ENCODE peak calls at places on chromosome 21, in nine cellular contexts. H, O, K, C, F, V, G, R and T are unnamed samples. For H3K27me3 and H3K4me1, the result is how much of the 10 kb centered on the place peaks cover.

GRCh38 chr21:27564684-27565280 is 597.9 kb upstream of the ADAMTS5 start:
- DNase-seq in H (no peak), O (no peak), K (no peak), C (peak), F (no peak), V (no peak), G (peak), R (peak), T (peak)

GRCh38 chr21:28235169-28235892 is 757.3 kb downstream of the LTN1 start:
- DNase-seq in H (peak), O (no peak), K (no peak), C (no peak), F (no peak), V (no peak), G (no peak), R (no peak), T (peak)

GRCh38 chr21:36854391-36854790 is 112.1 kb downstream of the HLCS start:
- DNase-seq in H (no peak), O (no peak), K (no peak), C (no peak), F (no peak), V (no peak), G (peak), R (peak), T (peak)

GRCh38 chr21:34546556-34546955 is 34.5 kb upstream of the KCNE1 start:
- DNase-seq in H (no peak), O (no peak), K (no peak), C (no peak), F (no peak), V (no peak), G (no peak), R (no peak), T (no peak)

GRCh38 chr21:36096398-36097290 is 26.8 kb downstream of the CBR1 start:
- DNase-seq in H (no peak), O (no peak), K (no peak), C (no peak), F (no peak), V (no peak), G (no peak), R (no peak), T (peak)

GRCh38 chr21:35609263-35609662 is 451.1 kb downstream of the SETD4 start:
- DNase-seq in H (no peak), O (no peak), K (no peak), C (no peak), F (no peak), V (no peak), G (no peak), R (no peak), T (no peak)

GRCh38 chr21:17636711-17637110 is 24.0 kb upstream of the BTG3 start:
- DNase-seq in H (no peak), O (no peak), K (no peak), C (no peak), F (no peak), V (no peak), G (no peak), R (no peak), T (no peak)

GRCh38 chr21:25879203-25879602 is 144.4 kb downstream of the GABPA start:
- DNase-seq in H (no peak), O (no peak), K (no peak), C (no peak), F (no peak), V (no peak), G (no peak), R (no peak), T (no peak)

GRCh38 chr21:21045538-21045937 is 47.3 kb downstream of the NCAM2 start:
- DNase-seq in H (no peak), O (no peak), K (no peak), C (no peak), F (no peak), V (no peak), G (no peak), R (no peak), T (no peak)

GRCh38 chr21:35366348-35367085 is 317.4 kb upstream of the RUNX1 start:
- DNase-seq in H (no peak), O (no peak), K (no peak), C (peak), F (no peak), V (no peak), G (peak), R (no peak), T (no peak)

GRCh38 chr21:35298757-35299156 is 249.7 kb upstream of the RUNX1 start:
- DNase-seq in H (no peak), O (no peak), K (no peak), C (no peak), F (no peak), V (no peak), G (no peak), R (no peak), T (no peak)

GRCh38 chr21:36209626-36210171 is 53.1 kb downstream of the DOP1B start:
- DNase-seq in H (peak), O (peak), K (peak), C (no peak), F (peak), V (no peak), G (peak), R (peak), T (peak)

GRCh38 chr21:25999935-26000582 is 170.5 kb downstream of the APP start:
- DNase-seq in H (no peak), O (no peak), K (peak), C (no peak), F (no peak), V (no peak), G (no peak), R (no peak), T (no peak)

GRCh38 chr21:35252831-35253230 is 203.7 kb upstream of the RUNX1 start:
- DNase-seq in H (no peak), O (no peak), K (no peak), C (no peak), F (no peak), V (no peak), G (no peak), R (no peak), T (no peak)

GRCh38 chr21:22120616-22121266 is 1122.5 kb downstream of the NCAM2 start:
- DNase-seq in H (no peak), O (no peak), K (no peak), C (no peak), F (no peak), V (no peak), G (peak), R (no peak), T (peak)

GRCh38 chr21:16863541-16863940 is 649.3 kb upstream of the CXADR start:
- DNase-seq in H (no peak), O (no peak), K (no peak), C (no peak), F (no peak), V (no peak), G (no peak), R (no peak), T (no peak)

GRCh38 chr21:31985398-31985797 is 112.6 kb downstream of the HUNK start:
- DNase-seq in H (no peak), O (no peak), K (no peak), C (no peak), F (no peak), V (no peak), G (no peak), R (no peak), T (no peak)

GRCh38 chr21:36163780-36164426 is 7.3 kb downstream of the DOP1B start:
- DNase-seq in H (no peak), O (no peak), K (no peak), C (no peak), F (no peak), V (no peak), G (no peak), R (no peak), T (no peak)

GRCh38 chr21:25171438-25171837 is 435.8 kb downstream of the MRPL39 start:
- DNase-seq in H (no peak), O (no peak), K (no peak), C (no peak), F (no peak), V (no peak), G (no peak), R (no peak), T (no peak)

GRCh38 chr21:28822882-28823335 is 169.8 kb downstream of the LTN1 start:
- DNase-seq in H (no peak), O (no peak), K (no peak), C (no peak), F (no peak), V (no peak), G (peak), R (peak), T (peak)

GRCh38 chr21:26448751-26449150 is 124.3 kb downstream of the CYYR1 start:
- DNase-seq in H (no peak), O (no peak), K (no peak), C (no peak), F (no peak), V (no peak), G (no peak), R (no peak), T (no peak)

GRCh38 chr21:27528697-27529096 is 561.8 kb upstream of the ADAMTS5 start:
- DNase-seq in H (no peak), O (no peak), K (no peak), C (no peak), F (no peak), V (no peak), G (no peak), R (no peak), T (no peak)

GRCh38 chr21:35506352-35506751 is 457.2 kb upstream of the RUNX1 start:
- DNase-seq in H (no peak), O (no peak), K (no peak), C (no peak), F (no peak), V (no peak), G (no peak), R (no peak), T (no peak)

GRCh38 chr21:35473496-35473895 is 424.4 kb upstream of the RUNX1 start:
- DNase-seq in H (no peak), O (no peak), K (no peak), C (no peak), F (no peak), V (no peak), G (no peak), R (no peak), T (no peak)

GRCh38 chr21:37759777-37760176 is 156.5 kb downstream of the KCNJ6 start:
- DNase-seq in H (no peak), O (no peak), K (no peak), C (no peak), F (no peak), V (no peak), G (no peak), R (no peak), T (no peak)

GRCh38 chr21:25501996-25502665 is 105.2 kb downstream of the MRPL39 start:
- DNase-seq in H (no peak), O (no peak), K (no peak), C (no peak), F (no peak), V (no peak), G (no peak), R (no peak), T (no peak)

GRCh38 chr21:36709030-36709867 is 10.3 kb downstream of the SIM2 start:
- DNase-seq in H (no peak), O (no peak), K (no peak), C (no peak), F (no peak), V (no peak), G (no peak), R (no peak), T (peak)

GRCh38 chr21:26844258-26845065 is 747 bp downstream of the ADAMTS1 start:
- DNase-seq in H (peak), O (no peak), K (no peak), C (peak), F (no peak), V (no peak), G (peak), R (peak), T (peak)

GRCh38 chr21:17732306-17732705 is 86.8 kb downstream of the C21orf91 start:
- DNase-seq in H (no peak), O (no peak), K (no peak), C (no peak), F (no peak), V (no peak), G (no peak), R (peak), T (no peak)

GRCh38 chr21:37266515-37267221 is 466 bp downstream of the VPS26C start:
- DNase-seq in H (peak), O (no peak), K (no peak), C (peak), F (no peak), V (peak), G (peak), R (peak), T (peak)

GRCh38 chr21:41207401-41208388 is 39.7 kb downstream of the BACE2 start:
- DNase-seq in H (no peak), O (no peak), K (no peak), C (peak), F (peak), V (no peak), G (peak), R (no peak), T (no peak)

GRCh38 chr21:37128069-37128468 is 55.0 kb downstream of the TTC3 start:
- DNase-seq in H (no peak), O (no peak), K (no peak), C (no peak), F (no peak), V (no peak), G (no peak), R (no peak), T (no peak)

GRCh38 chr21:37886120-37886519 is 30.1 kb downstream of the KCNJ6 start:
- DNase-seq in H (no peak), O (no peak), K (no peak), C (no peak), F (no peak), V (no peak), G (no peak), R (no peak), T (no peak)

GRCh38 chr21:42651515-42652401 is 1.7 kb upstream of the PDE9A start:
- DNase-seq in H (peak), O (no peak), K (no peak), C (no peak), F (no peak), V (no peak), G (no peak), R (no peak), T (no peak)

GRCh38 chr21:42650033-42650370 is 3.4 kb upstream of the PDE9A start:
- DNase-seq in H (no peak), O (no peak), K (no peak), C (no peak), F (no peak), V (no peak), G (no peak), R (no peak), T (no peak)

GRCh38 chr21:42649122-42650032 is 4.0 kb upstream of the PDE9A start:
- DNase-seq in H (no peak), O (no peak), K (no peak), C (no peak), F (no peak), V (no peak), G (no peak), R (no peak), T (no peak)

GRCh38 chr21:42652527-42653491 is 612 bp upstream of the PDE9A start:
- DNase-seq in H (peak), O (no peak), K (no peak), C (peak), F (peak), V (no peak), G (peak), R (peak), T (peak)

GRCh38 chr21:42650441-42651421 is 2.7 kb upstream of the PDE9A start:
- DNase-seq in H (no peak), O (no peak), K (no peak), C (no peak), F (no peak), V (no peak), G (no peak), R (no peak), T (no peak)
- H3K27me3 ChIP-seq in H (under half), O (under half), K (under half), C (under half), F (under half), V (under half), G (under half), R (under half), T (under half)

DNA sequence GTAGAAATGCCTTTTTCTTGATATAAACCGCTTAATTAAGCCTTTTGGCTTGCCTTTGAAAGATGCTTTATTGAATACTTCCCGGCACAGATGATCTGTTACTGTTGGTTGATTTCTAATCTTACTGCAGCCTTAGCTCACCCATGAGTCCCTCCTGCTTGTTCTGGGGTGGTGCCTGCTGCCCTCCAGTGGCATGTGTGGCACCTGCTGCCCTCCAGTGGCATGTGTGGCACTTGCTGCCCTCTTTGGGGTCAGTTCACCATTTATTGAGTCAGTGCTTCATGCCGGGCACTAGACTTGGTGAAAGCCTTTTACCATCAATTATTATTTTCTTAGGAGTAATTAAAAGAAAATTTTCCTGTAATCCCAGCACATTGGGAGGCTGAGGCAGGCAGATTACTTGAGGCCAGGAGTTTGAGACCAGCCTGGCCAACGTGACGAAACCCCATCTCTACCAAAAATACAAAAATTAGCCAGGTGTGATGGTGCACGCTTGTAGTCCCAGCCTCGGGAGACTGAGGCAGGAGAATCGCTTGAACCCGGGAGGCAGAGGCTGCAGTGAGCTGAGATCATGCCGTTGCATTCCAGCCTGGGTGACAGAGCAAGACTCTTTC is 54.3 kb downstream of the ADARB1 start:
- DNase-seq in H (peak), O (peak), K (peak), C (no peak), F (peak), V (peak), G (peak), R (peak), T (peak)
- H3K4me1 ChIP-seq in H (under half), O (under half), K (under half), C (under half), F (under half), V (under half), G (under half), R (under half), T (under half)

GRCh38 chr21:44379991-44380865 is 26.8 kb downstream of the TRPM2 start:
- DNase-seq in H (no peak), O (no peak), K (no peak), C (no peak), F (no peak), V (no peak), G (no peak), R (peak), T (no peak)
- H3K27me3 ChIP-seq in H (under half), O (under half), K (under half), C (under half), F (under half), V (under half), G (under half), R (half or more), T (under half)

GRCh38 chr21:45303751-45304150 is 16.1 kb upstream of the POFUT2 start:
- DNase-seq in H (peak), O (no peak), K (no peak), C (peak), F (no peak), V (no peak), G (no peak), R (no peak), T (no peak)
- H3K4me1 ChIP-seq in H (half or more), O (under half), K (under half), C (under half), F (under half), V (under half), G (under half), R (under half), T (under half)

DNA sequence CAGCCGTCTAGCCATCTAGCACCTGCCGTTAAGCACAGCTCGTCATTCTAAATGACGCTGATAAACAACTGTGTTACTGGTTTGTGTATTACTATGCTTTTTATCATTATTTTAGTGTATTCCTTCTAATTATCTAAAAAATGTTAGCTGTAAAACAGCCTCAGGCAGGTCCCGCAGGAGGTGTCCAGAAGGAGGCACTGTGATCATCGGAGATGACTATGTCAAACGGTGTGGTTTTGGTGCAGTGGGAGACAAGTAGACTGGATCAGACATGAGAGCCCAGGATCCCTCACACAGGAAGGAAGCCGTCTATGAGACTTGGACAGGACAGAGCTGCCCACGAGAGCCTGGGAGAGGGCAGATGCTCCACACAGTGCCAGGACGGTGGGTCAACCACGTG is 55.3 kb upstream of the COL6A1 start:
- DNase-seq in H (no peak), O (no peak), K (no peak), C (no peak), F (no peak), V (no peak), G (no peak), R (no peak), T (no peak)
- H3K27me3 ChIP-seq in H (under half), O (under half), K (under half), C (under half), F (under half), V (under half), G (under half), R (under half), T (under half)

GRCh38 chr21:38989745-38990423 is 184.2 kb downstream of the ETS2 start:
- DNase-seq in H (no peak), O (no peak), K (no peak), C (peak), F (no peak), V (no peak), G (peak), R (peak), T (no peak)
- H3K4me1 ChIP-seq in H (half or more), O (under half), K (under half), C (under half), F (under half), V (under half), G (half or more), R (half or more), T (under half)

GRCh38 chr21:45011911-45012660 is 62.3 kb upstream of the ADARB1 start:
- DNase-seq in H (peak), O (no peak), K (no peak), C (peak), F (no peak), V (no peak), G (peak), R (no peak), T (peak)

GRCh38 chr21:45011426-45011825 is 63.0 kb upstream of the ADARB1 start:
- DNase-seq in H (peak), O (no peak), K (no peak), C (no peak), F (no peak), V (no peak), G (no peak), R (no peak), T (no peak)

GRCh38 chr21:45014747-45015468 is 59.5 kb upstream of the ADARB1 start:
- DNase-seq in H (peak), O (no peak), K (no peak), C (no peak), F (no peak), V (no peak), G (no peak), R (no peak), T (no peak)

GRCh38 chr21:45012661-45013270 is 61.6 kb upstream of the ADARB1 start:
- DNase-seq in H (peak), O (no peak), K (no peak), C (no peak), F (no peak), V (no peak), G (peak), R (no peak), T (no peak)

DNA sequence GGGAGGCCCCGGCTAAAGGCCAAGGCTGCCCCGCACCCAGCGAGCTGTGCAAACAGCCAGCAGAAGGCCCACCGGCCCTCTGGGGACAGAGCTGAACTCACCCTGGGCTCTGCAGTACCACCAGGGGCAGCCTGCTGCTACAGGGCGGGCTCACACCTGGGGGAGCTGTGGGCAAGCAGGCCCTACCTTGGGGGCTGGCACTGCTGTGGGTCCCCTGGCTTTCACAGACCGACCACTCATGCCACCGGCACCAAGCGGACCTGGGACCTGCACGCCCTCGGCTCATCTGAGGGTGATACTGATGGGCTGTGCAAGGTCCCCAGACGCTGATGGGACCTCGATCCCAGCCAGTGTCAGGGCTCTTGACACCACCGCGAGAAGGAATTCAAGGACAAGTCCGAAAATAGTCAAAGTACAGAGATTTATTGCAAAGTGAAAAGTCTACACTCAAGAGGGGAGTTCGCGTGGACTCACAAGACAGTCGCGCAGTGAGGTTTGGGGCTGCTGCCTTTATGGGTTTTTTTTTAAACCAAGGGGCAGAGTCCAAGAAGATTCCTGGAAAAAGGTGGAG is 61.0 kb upstream of the ADARB1 start:
- DNase-seq in H (peak), O (no peak), K (no peak), C (no peak), F (no peak), V (no peak), G (peak), R (no peak), T (peak)
- H3K27me3 ChIP-seq in H (under half), O (under half), K (under half), C (under half), F (under half), V (under half), G (under half), R (under half), T (under half)

GRCh38 chr21:15441060-15441493 is 288.7 kb upstream of the USP25 start:
- DNase-seq in H (no peak), O (no peak), K (no peak), C (no peak), F (no peak), V (no peak), G (no peak), R (no peak), T (peak)
- H3K4me1 ChIP-seq in H (under half), O (under half), K (under half), C (under half), F (under half), V (under half), G (under half), R (under half), T (under half)